ENCODE peak calls at places on chromosomes 7 and 10, in eight cellular contexts. N is SK-N-SH; M is CD8-positive, alpha-beta T cell; K is foreskin fibroblast; W is activated naive CD8-positive, alpha-beta T cell treated with anti-CD3 and anti-CD28 coated beads, Interleukin-2, amount 50 U/mL, for 16 hours; H is astrocyte of the spinal cord; D is activated T-helper 1 cell treated with anti-CD3 and anti-CD28 coated beads, Interleukin-12 subunit alpha, Interleukin-12 subunit beta, Interleukin-2, Interleukin-4 antibody, amounts not matched to agents 30 ng/mL and 10 ng/mL and 1 ng/mL, durations not matched to agents 14 hours and 24 hours and 36 hours; T is iris pigment epithelial cell. Z is an unnamed sample.

GRCh38 chr10:102117391-102118159 is 2.6 kb downstream of the LDB1 start:
- DNase-seq in N (peak; percentile 89), M (peak; percentile 36), K (peak; percentile 85), W (no peak), H (peak; percentile 77), D (peak; percentile 45), T (peak; percentile 62), Z (peak; percentile 69)

GRCh38 chr7:158484801-158485531 is 102.7 kb downstream of the PTPRN2 start:
- DNase-seq in N (no peak), M (no peak), K (no peak), W (no peak), H (no peak), D (no peak), T (no peak), Z (no peak)

GRCh38 chr7:351256-351655 is 61.3 kb downstream of the FOXL3 start:
- DNase-seq in N (no peak), M (peak; percentile 61), K (no peak), W (peak; percentile 51), H (no peak), D (peak; percentile 23), T (no peak), Z (no peak)

GRCh38 chr7:99407849-99408346 is 499 bp downstream of the PDAP1 start:
- DNase-seq in N (peak; percentile 66), M (peak; percentile 18), K (peak; percentile 68), W (no peak), H (peak; percentile 82), D (peak; percentile 21), T (peak; percentile 84), Z (peak; percentile 93)

GRCh38 chr10:36533316-36533715 is 592.1 kb upstream of the ANKRD30A start:
- DNase-seq in N (no peak), M (no peak), K (no peak), W (no peak), H (no peak), D (no peak), T (no peak), Z (no peak)

GRCh38 chr7:55569797-55570196 is 2.5 kb downstream of the VOPP1 start:
- DNase-seq in N (no peak), M (no peak), K (no peak), W (no peak), H (no peak), D (no peak), T (no peak), Z (no peak)

GRCh38 chr10:101040851-101041250 is 9.8 kb downstream of the SFXN3 start:
- DNase-seq in N (no peak), M (no peak), K (no peak), W (no peak), H (no peak), D (no peak), T (no peak), Z (no peak)

GRCh38 chr7:134873253-134873652 is 93.8 kb downstream of the CALD1 start:
- DNase-seq in N (no peak), M (no peak), K (peak; percentile 36), W (no peak), H (no peak), D (no peak), T (peak; percentile 65), Z (peak; percentile 78)

GRCh38 chr7:50303894-50304157 is 690 bp upstream of the IKZF1 start:
- DNase-seq in N (peak; percentile 65), M (no peak), K (no peak), W (no peak), H (no peak), D (no peak), T (no peak), Z (no peak)

Z was measured in fibroblast of mammary gland.